ENCODE peak calls at places on chromosome 20, in four cellular contexts. B, N, J and U are unnamed samples.

GRCh38 chr20:22901921-22902320 is 133.2 kb upstream of the SSTR4 start:
- DNase-seq in J (no peak), N (no peak), B (no peak), U (no peak)

GRCh38 chr20:59672576-59672975 is 68.2 kb downstream of the PHACTR3 start:
- DNase-seq in B (no peak), N (no peak), J (no peak), U (peak; percentile 37)

GRCh38 chr20:22729180-22729579 is 144.8 kb upstream of the FOXA2 start:
- DNase-seq in B (no peak), J (no peak), N (no peak), U (no peak)

GRCh38 chr20:29878777-29879442 is 1378.6 kb upstream of the DEFB115 start:
- DNase-seq in B (no peak), J (peak; percentile 52), N (no peak), U (peak; percentile 98)

GRCh38 chr20:32829291-32830005 is 9.7 kb downstream of the MAPRE1 start:
- DNase-seq in J (no peak), N (no peak), B (no peak), U (no peak)

GRCh38 chr20:6533828-6534388 is 233.6 kb upstream of the BMP2 start:
- DNase-seq in N (no peak), B (no peak), J (no peak), U (no peak)

GRCh38 chr20:19618711-19619110 is 139.3 kb upstream of the RIN2 start:
- DNase-seq in N (no peak), B (no peak), J (no peak), U (no peak)

GRCh38 chr20:16115891-16116577 is 457.2 kb downstream of the KIF16B start:
- DNase-seq in B (no peak), N (no peak), J (no peak), U (no peak)

GRCh38 chr20:58899518-58899917 is 47.0 kb downstream of the GNAS start:
- DNase-seq in B (no peak), N (no peak), J (no peak), U (no peak)

GRCh38 chr20:17421493-17421892 is 109.7 kb downstream of the BFSP1 start:
- DNase-seq in N (no peak), J (no peak), B (no peak), U (no peak)

GRCh38 chr20:17611290-17611539 is 41.3 kb downstream of the DSTN start:
- DNase-seq in J (no peak), B (no peak), N (no peak), U (no peak)

GRCh38 chr20:62427172-62428007 is at the start of gene RBBP8NL:
- DNase-seq in J (no peak), N (no peak), B (no peak), U (no peak)

GRCh38 chr20:22920898-22921297 is 114.2 kb upstream of the SSTR4 start:
- DNase-seq in B (no peak), N (no peak), J (no peak), U (no peak)

GRCh38 chr20:17816804-17817590 is 117.2 kb downstream of the BANF2 start:
- DNase-seq in B (no peak), J (no peak), N (no peak), U (no peak)

GRCh38 chr20:54040528-54040927 is 29.9 kb downstream of the BCAS1 start:
- DNase-seq in B (no peak), N (no peak), J (no peak), U (no peak)

GRCh38 chr20:5033566-5033965 is 32.3 kb upstream of the SLC23A2 start:
- DNase-seq in N (no peak), B (no peak), J (no peak), U (no peak)

GRCh38 chr20:36155991-36156390 is 1.5 kb downstream of the EPB41L1 start:
- DNase-seq in N (no peak), J (no peak), B (no peak), U (no peak)

GRCh38 chr20:4217349-4217761 is 202.0 kb upstream of the RNF24 start:
- DNase-seq in B (peak; percentile 65), J (no peak), N (no peak), U (no peak)

GRCh38 chr20:61436268-61436667 is 184.2 kb downstream of the CDH4 start:
- DNase-seq in N (no peak), B (no peak), J (no peak), U (no peak)

GRCh38 chr20:20078041-20078440 is 25.7 kb downstream of the CFAP61 start:
- DNase-seq in J (no peak), N (no peak), B (no peak), U (no peak)

GRCh38 chr20:59789641-59790040 is 143.8 kb downstream of the SYCP2 start:
- DNase-seq in J (no peak), N (no peak), B (no peak), U (peak; percentile 42)

GRCh38 chr20:57880155-57880648 is 170.4 kb upstream of the PMEPA1 start:
- DNase-seq in J (peak; percentile 25), B (no peak), N (no peak), U (peak; percentile 46)

GRCh38 chr20:1734269-1734858 is 76.8 kb upstream of the SIRPG start:
- DNase-seq in J (no peak), N (no peak), B (no peak), U (no peak)

GRCh38 chr20:41339957-41340326 is 679 bp upstream of the LPIN3 start:
- DNase-seq in B (peak; percentile 89), J (peak; percentile 92), N (peak; percentile 85), U (no peak)

GRCh38 chr20:59770270-59770669 is 163.2 kb downstream of the SYCP2 start:
- DNase-seq in J (no peak), B (no peak), N (no peak), U (no peak)

GRCh38 chr20:7152071-7152470 is 384.6 kb downstream of the BMP2 start:
- DNase-seq in N (no peak), B (no peak), J (no peak), U (no peak)

GRCh38 chr20:54227751-54228150 is 19.9 kb downstream of the PFDN4 start:
- DNase-seq in B (no peak), J (no peak), N (no peak), U (no peak)

GRCh38 chr20:32911355-32911754 is 52.6 kb downstream of the EFCAB8 start:
- DNase-seq in J (no peak), N (no peak), B (no peak), U (no peak)

GRCh38 chr20:10795286-10796026 is 121.7 kb upstream of the JAG1 start:
- DNase-seq in J (no peak), B (no peak), N (no peak), U (no peak)
- TF ChIP-seq POLR2A in J (no peak), B (no peak), N (no peak), U (no peak)

DNA sequence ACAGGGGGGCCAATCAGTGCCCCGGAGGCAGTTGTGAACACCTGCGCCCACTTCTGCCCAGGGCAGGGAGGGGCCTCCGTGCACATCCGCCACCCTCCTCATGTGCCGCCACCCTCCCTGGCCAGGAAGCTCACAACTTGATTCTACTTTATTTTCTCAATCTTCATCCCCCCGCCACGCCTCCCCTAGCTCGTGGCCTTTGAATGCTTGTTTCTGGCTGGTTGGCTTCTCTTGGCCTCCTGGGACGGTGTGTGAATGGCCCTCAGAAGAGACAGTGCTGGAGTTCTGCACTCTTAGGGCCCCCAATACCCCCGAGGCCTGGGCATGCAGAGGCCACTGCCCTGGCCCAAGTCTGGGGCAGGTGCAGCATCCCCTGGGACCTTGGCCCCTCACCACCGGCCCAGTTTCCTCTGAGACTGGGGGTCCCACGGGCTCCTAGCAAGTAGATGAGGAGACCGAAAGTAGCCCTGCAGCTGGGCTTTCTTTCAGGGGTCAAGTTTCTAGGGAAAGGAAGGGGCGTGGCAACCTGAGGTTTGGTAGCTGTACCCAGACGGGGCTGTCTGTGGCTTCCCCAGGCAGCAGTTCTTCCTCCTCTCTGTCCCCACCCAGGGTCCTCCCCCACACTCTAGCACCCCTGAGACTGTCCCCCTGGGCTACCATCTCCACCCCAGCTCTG is 1.3 kb downstream of the RGS19 start:
- DNase-seq in J (no peak), B (no peak), N (no peak), U (no peak)
- H3K4me3 ChIP-seq in J (peak overlapping the region; percentile 58), B (no peak overlapping the region), N (no peak overlapping the region), U (peak overlapping the region; percentile 65)

GRCh38 chr20:38173237-38174156 is 8.4 kb upstream of the TGM2 start:
- DNase-seq in B (no peak), N (peak; percentile 34), J (no peak), U (no peak)
- TF ChIP-seq CTCF in B (no peak), N (no peak), J (no peak), U (no peak)

GRCh38 chr20:37178839-37179670 is at the start of the genes MROH8 and RPN2:
- DNase-seq in J (peak; percentile 99), B (peak; percentile 99), N (peak; percentile 98), U (peak; percentile 99)
- TF ChIP-seq POLR2A in J (peak; percentile 67), B (no peak), N (peak; percentile 43), U (no peak)

GRCh38 chr20:571754-572331 is 28.3 kb upstream of the CSNK2A1 start:
- DNase-seq in J (no peak), N (peak; percentile 50), B (peak; percentile 33), U (no peak)
- H3K4me3 ChIP-seq in J (no peak overlapping the region), N (no peak overlapping the region), B (no peak overlapping the region), U (no peak overlapping the region)

GRCh38 chr20:30921286-30922071 is 336.0 kb upstream of the DEFB115 start:
- DNase-seq in N (no peak), J (no peak), B (no peak), U (no peak)

GRCh38 chr20:30919514-30920188 is 337.8 kb upstream of the DEFB115 start:
- DNase-seq in B (no peak), N (no peak), J (no peak), U (no peak)

GRCh38 chr20:30922129-30922528 is 335.3 kb upstream of the DEFB115 start:
- DNase-seq in B (no peak), J (no peak), N (no peak), U (no peak)
- TF ChIP-seq CTCF in B (no peak), J (no peak), N (no peak), U (no peak)

GRCh38 chr20:50762435-50763201 is 31.2 kb downstream of the PARD6B start:
- DNase-seq in B (peak; percentile 81), N (peak; percentile 43), J (peak; percentile 97), U (peak; percentile 86)

GRCh38 chr20:50758469-50758868 is 27.1 kb downstream of the PARD6B start:
- DNase-seq in B (no peak), J (no peak), N (no peak), U (no peak)

GRCh38 chr20:50759678-50760077 is 28.3 kb downstream of the PARD6B start:
- DNase-seq in N (no peak), B (no peak), J (no peak), U (peak; percentile 20)

GRCh38 chr20:50758992-50759391 is 27.6 kb downstream of the PARD6B start:
- DNase-seq in B (no peak), N (no peak), J (no peak), U (peak; percentile 29)

GRCh38 chr20:50762045-50762422 is 30.7 kb downstream of the PARD6B start:
- DNase-seq in B (peak; percentile 17), J (no peak), N (no peak), U (no peak)
- TF ChIP-seq POLR2A in B (no peak), J (no peak), N (no peak), U (no peak)